ENCODE peak calls at places on chromosomes 6 and 20, in six cellular contexts. One of them, this sample, is unnamed.

GRCh38 chr6:111276736-111277135 is 189.4 kb downstream of the SLC16A10 start:
- DNase-seq in WTC11: no peak
- DNase-seq in cardiac fibroblast: no peak
- DNase-seq in HCT116: no peak
- DNase-seq in GM12865: no peak
- DNase-seq in neural crest cell: no peak
- DNase-seq in this sample: no peak

GRCh38 chr6:4664117-4664626 is 112.0 kb upstream of the CDYL start:
- DNase-seq in cardiac fibroblast: peak
- DNase-seq in WTC11: no peak
- DNase-seq in neural crest cell: no peak
- DNase-seq in HCT116: no peak
- DNase-seq in GM12865: no peak
- DNase-seq in this sample: no peak

GRCh38 chr6:41036188-41036587 is 2.8 kb downstream of the UNC5CL start:
- DNase-seq in GM12865: no peak
- DNase-seq in cardiac fibroblast: no peak
- DNase-seq in neural crest cell: no peak
- DNase-seq in WTC11: no peak
- DNase-seq in HCT116: peak
- DNase-seq in this sample: no peak

GRCh38 chr20:50295762-50296449 is 105.3 kb downstream of the CEBPB start:
- DNase-seq in neural crest cell: no peak
- DNase-seq in WTC11: no peak
- DNase-seq in cardiac fibroblast: no peak
- DNase-seq in GM12865: no peak
- DNase-seq in HCT116: no peak
- DNase-seq in this sample: no peak

GRCh38 chr6:386688-387266 is 4.8 kb upstream of the IRF4 start:
- DNase-seq in WTC11: no peak
- DNase-seq in HCT116: no peak
- DNase-seq in neural crest cell: no peak
- DNase-seq in GM12865: no peak
- DNase-seq in cardiac fibroblast: no peak
- DNase-seq in this sample: no peak

GRCh38 chr6:78251930-78252329 is 599.1 kb downstream of the MEI4 start:
- DNase-seq in neural crest cell: no peak
- DNase-seq in GM12865: peak
- DNase-seq in cardiac fibroblast: no peak
- DNase-seq in WTC11: no peak
- DNase-seq in HCT116: no peak
- DNase-seq in this sample: no peak

GRCh38 chr6:2630362-2630761 is 120.4 kb downstream of the MYLK4 start:
- DNase-seq in HCT116: peak
- DNase-seq in WTC11: no peak
- DNase-seq in neural crest cell: no peak
- DNase-seq in GM12865: no peak
- DNase-seq in cardiac fibroblast: peak
- DNase-seq in this sample: no peak

GRCh38 chr6:39102024-39102820 is 12.8 kb downstream of the SAYSD1 start:
- DNase-seq in WTC11: peak
- DNase-seq in GM12865: peak
- DNase-seq in cardiac fibroblast: peak
- DNase-seq in HCT116: no peak
- DNase-seq in neural crest cell: peak
- DNase-seq in this sample: no peak

GRCh38 chr20:49976542-49976941 is 6.2 kb upstream of the SNAI1 start:
- DNase-seq in HCT116: no peak
- DNase-seq in GM12865: no peak
- DNase-seq in WTC11: no peak
- DNase-seq in cardiac fibroblast: peak
- DNase-seq in neural crest cell: no peak
- DNase-seq in this sample: no peak

GRCh38 chr6:54846857-54847721 is 518 bp downstream of the FAM83B start:
- DNase-seq in neural crest cell: peak
- DNase-seq in WTC11: peak
- DNase-seq in HCT116: no peak
- DNase-seq in cardiac fibroblast: no peak
- DNase-seq in GM12865: no peak
- DNase-seq in this sample: no peak

GRCh38 chr6:7219310-7219709 is 93.7 kb downstream of the SSR1 start:
- DNase-seq in WTC11: no peak
- DNase-seq in cardiac fibroblast: peak
- DNase-seq in GM12865: no peak
- DNase-seq in HCT116: no peak
- DNase-seq in neural crest cell: no peak
- DNase-seq in this sample: no peak

GRCh38 chr20:33556237-33556636 is 66.3 kb downstream of the CBFA2T2 start:
- DNase-seq in WTC11: no peak
- DNase-seq in HCT116: no peak
- DNase-seq in neural crest cell: no peak
- DNase-seq in GM12865: no peak
- DNase-seq in cardiac fibroblast: no peak
- DNase-seq in this sample: no peak

GRCh38 chr6:169253745-169254238 is at the start of gene THBS2:
- DNase-seq in cardiac fibroblast: peak
- DNase-seq in neural crest cell: no peak
- DNase-seq in GM12865: no peak
- DNase-seq in WTC11: no peak
- DNase-seq in HCT116: no peak
- DNase-seq in this sample: no peak

GRCh38 chr6:159640722-159641482 is 52.1 kb downstream of the SOD2 start:
- DNase-seq in WTC11: no peak
- DNase-seq in cardiac fibroblast: no peak
- DNase-seq in HCT116: no peak
- DNase-seq in GM12865: no peak
- DNase-seq in neural crest cell: no peak
- DNase-seq in this sample: no peak

GRCh38 chr20:34998331-34998950 is 42.8 kb downstream of the MYH7B start:
- DNase-seq in cardiac fibroblast: no peak
- DNase-seq in WTC11: peak
- DNase-seq in neural crest cell: no peak
- DNase-seq in GM12865: no peak
- DNase-seq in HCT116: no peak
- DNase-seq in this sample: no peak

GRCh38 chr20:1434571-1435336 is 31.9 kb downstream of the NSFL1C start:
- DNase-seq in HCT116: no peak
- DNase-seq in GM12865: peak
- DNase-seq in neural crest cell: no peak
- DNase-seq in WTC11: no peak
- DNase-seq in cardiac fibroblast: peak
- DNase-seq in this sample: peak

GRCh38 chr6:110083875-110084585 is 95.4 kb downstream of the WASF1 start:
- DNase-seq in HCT116: no peak
- DNase-seq in neural crest cell: no peak
- DNase-seq in cardiac fibroblast: no peak
- DNase-seq in GM12865: no peak
- DNase-seq in WTC11: no peak
- DNase-seq in this sample: no peak

GRCh38 chr6:52389626-52390360 is 27.8 kb downstream of the PAQR8 start:
- DNase-seq in HCT116: peak
- DNase-seq in GM12865: peak
- DNase-seq in cardiac fibroblast: peak
- DNase-seq in neural crest cell: no peak
- DNase-seq in WTC11: no peak
- DNase-seq in this sample: peak

GRCh38 chr20:38995536-38996044 is 33.4 kb downstream of the DHX35 start:
- DNase-seq in WTC11: no peak
- DNase-seq in GM12865: no peak
- DNase-seq in cardiac fibroblast: no peak
- DNase-seq in neural crest cell: no peak
- DNase-seq in HCT116: no peak
- DNase-seq in this sample: no peak

GRCh38 chr6:12516070-12516469 is 200.5 kb upstream of the PHACTR1 start:
- DNase-seq in cardiac fibroblast: no peak
- DNase-seq in GM12865: peak
- DNase-seq in WTC11: no peak
- DNase-seq in HCT116: no peak
- DNase-seq in neural crest cell: no peak
- DNase-seq in this sample: no peak

GRCh38 chr20:33399924-33400323 is 1.4 kb downstream of the CDK5RAP1 start:
- DNase-seq in WTC11: no peak
- DNase-seq in neural crest cell: no peak
- DNase-seq in cardiac fibroblast: no peak
- DNase-seq in HCT116: no peak
- DNase-seq in GM12865: no peak
- DNase-seq in this sample: no peak

GRCh38 chr6:1626481-1626880 is 16.8 kb downstream of the FOXC1 start:
- DNase-seq in GM12865: no peak
- DNase-seq in HCT116: no peak
- DNase-seq in neural crest cell: no peak
- DNase-seq in cardiac fibroblast: no peak
- DNase-seq in WTC11: no peak
- DNase-seq in this sample: no peak

GRCh38 chr6:143271024-143271423 is 179.5 kb downstream of the ADAT2 start:
- DNase-seq in neural crest cell: no peak
- DNase-seq in GM12865: no peak
- DNase-seq in WTC11: no peak
- DNase-seq in cardiac fibroblast: peak
- DNase-seq in HCT116: no peak
- DNase-seq in this sample: no peak

GRCh38 chr20:63273635-63274380 is 1.2 kb downstream of the ARFGAP1 start:
- DNase-seq in neural crest cell: no peak
- DNase-seq in GM12865: no peak
- DNase-seq in HCT116: no peak
- DNase-seq in WTC11: no peak
- DNase-seq in cardiac fibroblast: peak
- DNase-seq in this sample: no peak

GRCh38 chr6:51578362-51578761 is 509.1 kb downstream of the PKHD1 start:
- DNase-seq in GM12865: no peak
- DNase-seq in WTC11: no peak
- DNase-seq in cardiac fibroblast: no peak
- DNase-seq in HCT116: no peak
- DNase-seq in neural crest cell: no peak
- DNase-seq in this sample: no peak

GRCh38 chr6:43076928-43077809 is 1.1 kb downstream of the PTK7 start:
- DNase-seq in neural crest cell: peak
- DNase-seq in GM12865: no peak
- DNase-seq in cardiac fibroblast: peak
- DNase-seq in WTC11: peak
- DNase-seq in HCT116: no peak
- DNase-seq in this sample: no peak

GRCh38 chr6:44867561-44868334 is 460.4 kb upstream of the RUNX2 start:
- DNase-seq in GM12865: peak
- DNase-seq in neural crest cell: no peak
- DNase-seq in cardiac fibroblast: no peak
- DNase-seq in HCT116: no peak
- DNase-seq in WTC11: no peak
- DNase-seq in this sample: peak

DNA sequence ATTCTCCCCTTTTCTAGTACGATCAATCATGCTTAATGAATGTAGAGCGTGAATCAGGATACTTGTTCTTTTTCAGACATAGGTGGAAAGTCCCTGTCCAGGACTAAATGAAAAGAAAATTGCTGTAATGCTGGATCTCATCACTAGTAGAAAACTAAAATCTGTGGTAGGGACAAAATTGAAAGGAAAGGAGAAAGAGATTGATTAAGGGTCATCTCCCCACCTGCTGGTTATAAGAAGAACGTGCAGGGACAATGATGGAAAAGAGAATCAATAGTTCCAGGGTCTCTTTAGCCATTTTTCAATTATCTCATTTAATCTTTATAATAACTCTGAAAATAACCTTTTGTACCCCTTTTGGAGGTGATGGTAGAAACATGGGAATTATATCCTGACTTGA is 18.7 kb upstream of the HLA-DRB1 start:
- DNase-seq in WTC11: no peak
- DNase-seq in HCT116: no peak
- DNase-seq in cardiac fibroblast: no peak
- DNase-seq in neural crest cell: no peak
- DNase-seq in GM12865: peak
- DNase-seq in this sample: no peak
- TF ChIP-seq CTCF in WTC11: no peak
- TF ChIP-seq CTCF in HCT116: no peak
- TF ChIP-seq CTCF in cardiac fibroblast: no peak
- TF ChIP-seq CTCF in neural crest cell: peak
- TF ChIP-seq CTCF in GM12865: peak
- TF ChIP-seq CTCF in this sample: no peak

GRCh38 chr6:13711726-13712484 is at the start of gene RANBP9:
- DNase-seq in WTC11: peak
- DNase-seq in neural crest cell: peak
- DNase-seq in GM12865: peak
- DNase-seq in HCT116: peak
- DNase-seq in cardiac fibroblast: peak
- DNase-seq in this sample: peak
- TF ChIP-seq CTCF in WTC11: no peak
- TF ChIP-seq CTCF in neural crest cell: no peak
- TF ChIP-seq CTCF in GM12865: no peak
- TF ChIP-seq CTCF in HCT116: no peak
- TF ChIP-seq CTCF in cardiac fibroblast: no peak
- TF ChIP-seq CTCF in this sample: no peak

DNA sequence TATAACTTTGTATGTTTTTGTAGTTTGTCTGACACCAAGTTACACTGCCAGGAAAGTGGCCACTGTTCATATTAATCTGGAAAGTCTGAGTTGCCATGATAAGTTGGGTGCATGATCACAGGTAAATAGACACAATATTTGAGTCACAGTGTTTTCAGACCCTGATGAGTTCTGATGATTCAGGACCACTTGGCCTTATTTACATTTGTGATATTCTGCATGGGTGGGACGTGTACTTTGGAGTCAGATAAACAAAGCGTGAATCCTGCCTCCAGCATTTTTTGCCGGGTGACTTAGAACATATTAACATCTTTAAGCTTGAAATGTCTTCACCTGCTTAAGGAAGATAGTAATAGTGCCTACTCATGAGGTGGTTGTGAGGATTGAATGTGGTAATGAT is 995.2 kb downstream of the KIF16B start:
- DNase-seq in cardiac fibroblast: no peak
- DNase-seq in GM12865: no peak
- DNase-seq in neural crest cell: no peak
- DNase-seq in HCT116: no peak
- DNase-seq in WTC11: no peak
- DNase-seq in this sample: no peak
- TF ChIP-seq CTCF in cardiac fibroblast: no peak
- TF ChIP-seq CTCF in GM12865: no peak
- TF ChIP-seq CTCF in neural crest cell: no peak
- TF ChIP-seq CTCF in HCT116: no peak
- TF ChIP-seq CTCF in WTC11: no peak
- TF ChIP-seq CTCF in this sample: no peak

GRCh38 chr20:4610871-4611270 is 110.8 kb upstream of the PRND start:
- DNase-seq in cardiac fibroblast: no peak
- DNase-seq in WTC11: no peak
- DNase-seq in neural crest cell: no peak
- DNase-seq in HCT116: no peak
- DNase-seq in GM12865: no peak
- DNase-seq in this sample: no peak

GRCh38 chr20:4607287-4607713 is 114.4 kb upstream of the PRND start:
- DNase-seq in WTC11: peak
- DNase-seq in cardiac fibroblast: peak
- DNase-seq in GM12865: peak
- DNase-seq in neural crest cell: peak
- DNase-seq in HCT116: peak
- DNase-seq in this sample: peak

GRCh38 chr20:4608861-4609260 is 112.8 kb upstream of the PRND start:
- DNase-seq in neural crest cell: no peak
- DNase-seq in cardiac fibroblast: no peak
- DNase-seq in HCT116: no peak
- DNase-seq in GM12865: no peak
- DNase-seq in WTC11: no peak
- DNase-seq in this sample: no peak

GRCh38 chr20:4606046-4606445 is 115.7 kb upstream of the PRND start:
- DNase-seq in WTC11: no peak
- DNase-seq in GM12865: no peak
- DNase-seq in neural crest cell: no peak
- DNase-seq in HCT116: no peak
- DNase-seq in cardiac fibroblast: no peak
- DNase-seq in this sample: no peak

GRCh38 chr20:4609511-4609910 is 112.2 kb upstream of the PRND start:
- DNase-seq in WTC11: no peak
- DNase-seq in HCT116: no peak
- DNase-seq in cardiac fibroblast: no peak
- DNase-seq in neural crest cell: no peak
- DNase-seq in GM12865: no peak
- DNase-seq in this sample: no peak
- TF ChIP-seq CTCF in WTC11: no peak
- TF ChIP-seq CTCF in HCT116: no peak
- TF ChIP-seq CTCF in cardiac fibroblast: no peak
- TF ChIP-seq CTCF in neural crest cell: no peak
- TF ChIP-seq CTCF in GM12865: no peak
- TF ChIP-seq CTCF in this sample: no peak